ENCODE peak calls at places on chromosomes 4 and X, in five cellular contexts. J is GM12878, T is SK-N-SH, L is HepG2, F is K562. S is an unnamed sample.

GRCh38 chr4:48367016-48367415 is 25.7 kb downstream of the SLAIN2 start:
- DNase-seq in J (no peak), T (no peak), L (no peak), F (no peak), S (no peak)

GRCh38 chr4:53713767-53714166 is 122.5 kb upstream of the LNX1 start:
- DNase-seq in L (no peak), F (no peak), J (no peak), T (peak; percentile 42), S (no peak)

GRCh38 chrX:9821581-9821980 is 35.4 kb downstream of the SHROOM2 start:
- DNase-seq in J (no peak), F (no peak), L (no peak), T (no peak), S (no peak)

GRCh38 chr4:186105721-186106335 is 1.3 kb downstream of the FAM149A start:
- DNase-seq in L (no peak), T (peak; percentile 36), J (no peak), F (no peak), S (no peak)

GRCh38 chrX:119512145-119512800 is 44.0 kb downstream of the SLC25A5 start:
- DNase-seq in J (no peak), L (peak; percentile 75), T (peak; percentile 80), F (peak; percentile 78), S (peak; percentile 88)

GRCh38 chr4:177596035-177596434 is 153.8 kb upstream of the AGA start:
- DNase-seq in F (peak; percentile 4), T (peak; percentile 6), J (no peak), L (peak; percentile 2), S (peak; percentile 62)

GRCh38 chrX:129719931-129720520 is 18.8 kb upstream of the XPNPEP2 start:
- DNase-seq in T (no peak), J (no peak), F (no peak), L (no peak), S (no peak)

GRCh38 chr4:53997901-53998300 is 66.5 kb downstream of the CHIC2 start:
- DNase-seq in F (no peak), T (no peak), J (no peak), L (no peak), S (no peak)

GRCh38 chr4:181701911-181702310 is 541.3 kb upstream of the TENM3 start:
- DNase-seq in F (no peak), L (no peak), T (no peak), J (no peak), S (no peak)

GRCh38 chr4:182642831-182643230 is 274.4 kb downstream of the DCTD start:
- DNase-seq in T (peak; percentile 14), L (peak; percentile 9), J (no peak), F (no peak), S (peak; percentile 0)

GRCh38 chr4:64781737-64782326 is 372.6 kb upstream of the TECRL start:
- DNase-seq in L (peak; percentile 16), T (peak; percentile 2), F (no peak), J (no peak), S (no peak)

GRCh38 chr4:52752921-52753320 is 1.7 kb upstream of the ERVMER34-1 start:
- DNase-seq in L (no peak), J (no peak), F (no peak), T (no peak), S (no peak)

GRCh38 chr4:59838236-59838635 is 1361.9 kb upstream of the ADGRL3 start:
- DNase-seq in J (no peak), F (no peak), T (no peak), L (no peak), S (no peak)

GRCh38 chr4:134001057-134001456 is 200.5 kb downstream of the PABPC4L start:
- DNase-seq in L (no peak), J (no peak), F (no peak), T (no peak), S (no peak)

GRCh38 chr4:141041021-141041476 is 92.2 kb downstream of the RNF150 start:
- DNase-seq in F (no peak), T (no peak), J (no peak), L (no peak), S (no peak)

GRCh38 chrX:119235872-119236598 is at the start of gene PGRMC1:
- DNase-seq in J (peak; percentile 15), T (peak; percentile 92), F (peak; percentile 93), L (peak; percentile 55), S (peak; percentile 83)

GRCh38 chr4:99612281-99612680 is 37.7 kb downstream of the MTTP start:
- DNase-seq in T (no peak), J (no peak), L (no peak), F (no peak), S (no peak)

GRCh38 chr4:74499986-74500781 is 55.2 kb downstream of the AREG start:
- DNase-seq in F (no peak), L (no peak), T (no peak), J (no peak), S (no peak)

GRCh38 chr4:179755322-179755721 is 2313.1 kb upstream of the AGA start:
- DNase-seq in T (no peak), L (no peak), J (no peak), F (no peak), S (no peak)

GRCh38 chr4:169620846-169621228 is 459 bp downstream of the CLCN3 start:
- DNase-seq in F (no peak), T (peak; percentile 27), L (peak; percentile 16), J (no peak), S (peak; percentile 20)

GRCh38 chr4:70473691-70474090 is 1.7 kb downstream of the MUC7 start:
- DNase-seq in J (no peak), T (no peak), L (no peak), F (no peak), S (no peak)

GRCh38 chrX:12974217-12974796 is 603 bp upstream of the TMSB4X start:
- DNase-seq in T (peak; percentile 46), J (no peak), L (no peak), F (peak; percentile 66), S (peak; percentile 60)
- TF ChIP-seq USF2 in T (no peak), J (no peak), L (no peak), F (no peak), S (no peak)

DNA sequence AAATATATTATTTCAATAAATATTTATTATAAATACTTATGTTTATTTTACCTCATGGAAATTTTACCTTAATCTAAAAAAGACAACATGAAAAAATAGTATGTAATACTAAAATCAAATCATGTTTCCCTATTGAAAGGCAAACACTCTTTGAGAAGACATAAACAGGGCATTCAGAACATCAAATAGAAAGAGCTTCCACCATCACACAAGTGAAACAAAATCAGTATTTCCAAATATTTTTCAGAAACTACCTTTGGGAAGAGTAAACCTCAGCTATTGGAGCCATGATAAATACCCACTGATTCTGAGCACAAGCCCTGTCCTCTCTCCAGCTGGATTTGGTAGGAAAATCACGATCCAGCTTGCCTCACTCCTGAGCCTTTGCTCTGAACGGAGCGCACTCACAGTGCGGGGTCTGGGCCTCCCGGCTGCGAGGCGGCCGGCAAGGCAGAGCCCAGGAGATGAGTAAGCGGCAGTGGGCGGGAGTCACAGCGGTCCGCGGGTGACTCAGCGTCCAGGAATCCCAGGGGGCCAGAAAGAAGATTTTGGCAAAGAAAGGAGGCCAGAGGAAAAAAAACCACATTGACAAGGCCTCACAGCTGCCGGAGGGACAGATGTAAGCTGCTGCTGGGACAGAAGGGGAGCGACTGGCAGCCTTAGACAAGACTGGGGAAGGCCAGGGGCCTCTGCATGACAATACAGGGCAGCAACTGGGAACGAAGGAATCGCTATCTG is 14.7 kb upstream of the ANXA5 start:
- DNase-seq in L (peak; percentile 70), J (no peak), T (peak; percentile 65), F (peak; percentile 83), S (peak; percentile 65)
- TF ChIP-seq SMC3 in L (no peak), J (no peak), T (no peak), F (no peak), S (no peak)

GRCh38 chrX:126658447-126658846 is 105.8 kb upstream of the DCAF12L1 start:
- DNase-seq in J (no peak), T (no peak), F (no peak), L (no peak), S (no peak)
- TF ChIP-seq REST in J (no peak), T (no peak), F (no peak), L (no peak), S (no peak)

GRCh38 chr4:7127591-7127990 is 59.7 kb upstream of the GRPEL1 start:
- DNase-seq in T (no peak), F (no peak), L (no peak), J (no peak), S (no peak)

GRCh38 chr4:7121861-7122653 is 54.2 kb upstream of the GRPEL1 start:
- DNase-seq in T (no peak), L (no peak), F (no peak), J (no peak), S (no peak)

GRCh38 chr4:7128234-7128633 is 60.4 kb upstream of the GRPEL1 start:
- DNase-seq in L (no peak), J (no peak), F (no peak), T (no peak), S (no peak)

GRCh38 chr4:7121174-7121573 is 53.3 kb upstream of the GRPEL1 start:
- DNase-seq in L (no peak), F (no peak), T (no peak), J (no peak), S (no peak)

GRCh38 chr4:7124643-7125442 is 57.0 kb upstream of the GRPEL1 start:
- DNase-seq in L (peak; percentile 8), J (no peak), T (no peak), F (no peak), S (peak; percentile 30)
- TF ChIP-seq USF2 in L (no peak), J (no peak), T (no peak), F (no peak), S (no peak)

GRCh38 chrX:30027636-30028035 is 187.7 kb upstream of the MAGEB2 start:
- DNase-seq in F (no peak), L (no peak), J (no peak), T (no peak), S (no peak)
- TF ChIP-seq SMC3 in F (no peak), L (no peak), J (no peak), T (no peak), S (no peak)